ENCODE peak calls at places on chromosomes 1 and 21, in eight cellular contexts. B is SK-N-SH, U is hepatocyte, M is PC-3, L is HCT116, W is GM23338, H is MM.1S, J is neural progenitor cell. I is an unnamed sample.

GRCh38 chr1:7408771-7409150 is 362.3 kb upstream of the VAMP3 start:
- DNase-seq in B (no peak), U (no peak), M (no peak), L (no peak), W (no peak), H (no peak), J (no peak), I (no peak)

GRCh38 chr21:38897532-38898421 is 92.0 kb downstream of the ETS2 start:
- DNase-seq in B (no peak), U (no peak), M (no peak), L (no peak), W (no peak), H (peak), J (no peak), I (peak)

GRCh38 chr1:197619008-197619640 is 156.2 kb downstream of the DENND1B start:
- DNase-seq in B (no peak), U (no peak), M (peak), L (peak), W (peak), H (peak), J (peak), I (peak)

GRCh38 chr1:2372551-2373490 is 18.5 kb downstream of the MORN1 start:
- DNase-seq in B (no peak), U (no peak), M (peak), L (no peak), W (no peak), H (no peak), J (no peak), I (no peak)

GRCh38 chr1:48597663-48598062 is 125.7 kb upstream of the SPATA6 start:
- DNase-seq in B (no peak), U (no peak), M (no peak), L (no peak), W (no peak), H (no peak), J (no peak), I (no peak)

GRCh38 chr1:172914517-172915144 is 136.1 kb downstream of the TNFSF18 start:
- DNase-seq in B (no peak), U (no peak), M (peak), L (no peak), W (no peak), H (no peak), J (no peak), I (no peak)

GRCh38 chr1:24535778-24536177 is 20.1 kb upstream of the NCMAP start:
- DNase-seq in B (no peak), U (no peak), M (no peak), L (no peak), W (no peak), H (no peak), J (no peak), I (no peak)

GRCh38 chr21:27519357-27519756 is 552.5 kb upstream of the ADAMTS5 start:
- DNase-seq in B (no peak), U (no peak), M (peak), L (no peak), W (no peak), H (no peak), J (no peak), I (no peak)

GRCh38 chr1:204746838-204747442 is 61.4 kb upstream of the LRRN2 start:
- DNase-seq in B (peak), U (peak), M (peak), L (peak), W (peak), H (peak), J (peak), I (peak)

GRCh38 chr1:3015744-3016143 is 5.5 kb upstream of the ACTRT2 start:
- DNase-seq in B (no peak), U (no peak), M (no peak), L (no peak), W (no peak), H (no peak), J (no peak), I (no peak)

GRCh38 chr1:118210723-118211110 is 25.7 kb upstream of the SPAG17 start:
- DNase-seq in B (no peak), U (no peak), M (no peak), L (no peak), W (no peak), H (no peak), J (no peak), I (no peak)

GRCh38 chr1:30407030-30407861 is 316.1 kb downstream of the MATN1 start:
- DNase-seq in B (no peak), U (no peak), M (no peak), L (no peak), W (no peak), H (no peak), J (peak), I (no peak)

GRCh38 chr1:230863449-230863848 is 4.9 kb downstream of the C1orf198 start:
- DNase-seq in B (no peak), U (peak), M (peak), L (no peak), W (peak), H (no peak), J (no peak), I (peak)

GRCh38 chr1:30901798-30902652 is 6.5 kb downstream of the SDC3 start:
- DNase-seq in B (no peak), U (no peak), M (peak), L (no peak), W (peak), H (no peak), J (no peak), I (no peak)

GRCh38 chr21:46295177-46295711 is 9.1 kb downstream of the YBEY start:
- DNase-seq in B (peak), U (no peak), M (no peak), L (no peak), W (peak), H (no peak), J (peak), I (no peak)

GRCh38 chr1:228157381-228158126 is 7.8 kb downstream of the GJC2 start:
- DNase-seq in B (no peak), U (no peak), M (no peak), L (no peak), W (no peak), H (no peak), J (no peak), I (no peak)

GRCh38 chr1:27556781-27557595 is 47.0 kb downstream of the AHDC1 start:
- DNase-seq in B (peak), U (peak), M (peak), L (peak), W (peak), H (peak), J (peak), I (peak)

GRCh38 chr1:151593651-151594625 is 17.9 kb upstream of the SNX27 start:
- DNase-seq in B (peak), U (peak), M (peak), L (peak), W (peak), H (peak), J (peak), I (peak)

GRCh38 chr1:151590961-151591360 is 20.9 kb upstream of the SNX27 start:
- DNase-seq in B (no peak), U (no peak), M (no peak), L (no peak), W (no peak), H (no peak), J (no peak), I (no peak)

GRCh38 chr1:151596166-151596933 is 15.5 kb upstream of the SNX27 start:
- DNase-seq in B (peak), U (peak), M (peak), L (no peak), W (no peak), H (no peak), J (no peak), I (no peak)
- H3K27ac ChIP-seq in B (no peak), U (peak), M (no peak), L (no peak), W (no peak), H (no peak), J (no peak), I (no peak)

GRCh38 chr21:37073417-37074194 is 552 bp downstream of the TTC3 start:
- DNase-seq in B (peak), U (peak), M (peak), L (no peak), W (no peak), H (peak), J (peak), I (peak)
- TF ChIP-seq CTCF in B (peak), U (no peak), M (peak), L (peak), W (no peak), H (peak), J (no peak), I (peak)

DNA sequence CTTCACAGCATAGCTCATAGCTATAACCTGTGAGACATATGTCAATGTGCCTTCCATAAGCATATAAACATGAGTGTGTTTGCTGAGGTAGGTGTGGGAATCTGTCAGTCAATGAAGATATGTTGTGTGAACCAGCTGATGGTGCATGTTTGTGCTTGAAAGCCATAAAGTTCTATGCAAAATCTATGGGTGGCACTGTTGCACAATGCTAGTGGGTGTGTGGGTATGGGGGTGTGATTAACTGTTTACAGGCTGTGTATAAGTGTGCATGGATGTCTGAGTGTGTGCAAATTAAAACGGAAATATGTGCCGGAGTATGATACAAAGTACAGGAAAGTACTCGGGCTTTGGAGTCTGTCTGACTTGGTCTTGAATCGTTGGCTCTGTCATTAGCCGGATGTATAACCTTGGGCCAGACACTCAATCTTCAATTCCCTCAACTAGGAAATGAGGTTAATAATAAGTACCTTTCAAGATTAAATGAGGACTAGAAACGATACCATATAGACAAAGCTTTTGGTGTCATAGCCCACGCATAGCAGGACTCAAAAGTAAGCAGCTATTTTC is 926 bp upstream of the ATP2B4 start:
- DNase-seq in B (peak), U (peak), M (peak), L (no peak), W (no peak), H (peak), J (no peak), I (peak)
- TF ChIP-seq EZH2phosphoT487 in B (no peak), U (no peak), M (no peak), L (no peak), W (no peak), H (no peak), J (no peak), I (no peak)

GRCh38 chr1:17573518-17574041 is 34.1 kb downstream of the ARHGEF10L start:
- DNase-seq in B (no peak), U (no peak), M (no peak), L (no peak), W (no peak), H (no peak), J (peak), I (no peak)
- H3K27ac ChIP-seq in B (no peak), U (no peak), M (no peak), L (no peak), W (peak), H (no peak), J (peak), I (no peak)

I was measured in OCI-LY7.